ENCODE peak calls at places on chromosomes 13 and 19, in six cellular contexts. E is MM.1S, S is GM23338, I is hepatocyte, A is GM23248, P is PC-3. Y is an unnamed sample. For H3K9me2, the result is how much of the 10 kb centered on the place peaks cover.

GRCh38 chr13:105090244-105090643 is 1445.2 kb downstream of the EFNB2 start:
- DNase-seq in I (no peak), P (no peak), E (no peak), S (no peak), A (no peak), Y (no peak)

GRCh38 chr19:40597329-40597838 is 3.8 kb upstream of the LTBP4 start:
- DNase-seq in A (no peak), S (no peak), P (no peak), I (no peak), E (no peak), Y (no peak)

GRCh38 chr19:57241181-57241580 is 749 bp downstream of the ZNF805 start:
- DNase-seq in I (peak), E (peak), A (peak), S (peak), P (no peak), Y (peak)

GRCh38 chr13:50149932-50150331 is 134.7 kb downstream of the KCNRG start:
- DNase-seq in A (no peak), I (peak), E (no peak), P (no peak), S (no peak), Y (no peak)

GRCh38 chr19:40685563-40685962 is 4.9 kb downstream of the NUMBL start:
- DNase-seq in S (no peak), P (no peak), E (no peak), A (peak), I (no peak), Y (no peak)

GRCh38 chr13:58950911-58951310 is 1212.8 kb downstream of the DIAPH3 start:
- DNase-seq in E (no peak), A (no peak), P (no peak), I (no peak), S (no peak), Y (peak)

GRCh38 chr19:28633223-28634030 is 579.5 kb downstream of the UQCRFS1 start:
- DNase-seq in A (peak), E (peak), S (peak), P (peak), I (peak), Y (peak)

GRCh38 chr19:49347835-49348234 is 12.6 kb downstream of the CD37 start:
- DNase-seq in I (peak), S (peak), P (peak), E (no peak), A (peak), Y (peak)

GRCh38 chr13:21399741-21400140 is 59.4 kb downstream of the ZDHHC20 start:
- DNase-seq in P (peak), E (no peak), I (no peak), A (peak), S (no peak), Y (no peak)

GRCh38 chr19:51948979-51949378 is 21.7 kb downstream of the ZNF613 start:
- DNase-seq in A (peak), E (no peak), I (no peak), S (peak), P (no peak), Y (no peak)

GRCh38 chr19:55283548-55284393 is at the start of gene BRSK1:
- DNase-seq in S (peak), I (peak), A (peak), P (peak), E (no peak), Y (peak)

GRCh38 chr13:40665754-40666057 is 735 bp downstream of the FOXO1 start:
- DNase-seq in A (peak), E (peak), S (no peak), P (peak), I (no peak), Y (peak)

GRCh38 chr13:35164324-35164932 is 222.4 kb downstream of the NBEA start:
- DNase-seq in P (peak), E (peak), A (peak), I (peak), S (peak), Y (peak)

GRCh38 chr19:869245-870177 is 10.0 kb downstream of the CFD start:
- DNase-seq in I (peak), A (peak), E (no peak), P (peak), S (no peak), Y (no peak)

GRCh38 chr13:20873348-20873747 is 29.2 kb downstream of the XPO4 start:
- DNase-seq in S (no peak), A (peak), P (peak), E (no peak), I (no peak), Y (no peak)

GRCh38 chr13:29935309-29935981 is 85.0 kb upstream of the UBL3 start:
- DNase-seq in I (no peak), A (no peak), S (no peak), E (no peak), P (no peak), Y (peak)

GRCh38 chr13:23381877-23382276 is 51.6 kb downstream of the SACS start:
- DNase-seq in A (no peak), E (no peak), P (no peak), S (no peak), I (no peak), Y (no peak)

GRCh38 chr13:48251616-48252081 is 18.6 kb downstream of the ITM2B start:
- DNase-seq in E (no peak), I (no peak), S (no peak), P (no peak), A (peak), Y (no peak)

GRCh38 chr19:38274734-38275133 is 10.4 kb downstream of the SPINT2 start:
- DNase-seq in P (no peak), A (no peak), S (no peak), E (no peak), I (no peak), Y (no peak)

GRCh38 chr13:24644051-24644450 is 36.2 kb upstream of the ATP12A start:
- DNase-seq in S (no peak), I (no peak), P (peak), E (no peak), A (peak), Y (no peak)

GRCh38 chr13:109971006-109971744 is 184.8 kb upstream of the IRS2 start:
- DNase-seq in I (no peak), S (no peak), A (peak), E (no peak), P (no peak), Y (no peak)

GRCh38 chr19:38033658-38034150 is 126.7 kb downstream of the SIPA1L3 start:
- DNase-seq in E (peak), A (no peak), S (peak), P (no peak), I (no peak), Y (peak)

GRCh38 chr19:19568802-19569756 is 31.0 kb downstream of the CILP2 start:
- DNase-seq in I (no peak), S (no peak), E (no peak), A (peak), P (peak), Y (no peak)

GRCh38 chr19:6856749-6857372 is 30.5 kb upstream of the ADGRE1 start:
- DNase-seq in A (peak), S (no peak), I (no peak), E (no peak), P (no peak), Y (no peak)

GRCh38 chr19:14432817-14433453 is at the start of gene PKN1:
- DNase-seq in I (peak), S (peak), A (peak), P (peak), E (peak), Y (peak)

GRCh38 chr19:14435320-14436050 is 2.4 kb downstream of the PKN1 start:
- DNase-seq in I (no peak), A (no peak), S (no peak), P (no peak), E (no peak), Y (no peak)

GRCh38 chr19:14434157-14434501 is 1.0 kb downstream of the PKN1 start:
- DNase-seq in E (no peak), I (no peak), A (peak), P (peak), S (no peak), Y (peak)

GRCh38 chr19:14434543-14435319 is 1.6 kb downstream of the PKN1 start:
- DNase-seq in A (peak), S (no peak), E (no peak), P (peak), I (peak), Y (no peak)

DNA sequence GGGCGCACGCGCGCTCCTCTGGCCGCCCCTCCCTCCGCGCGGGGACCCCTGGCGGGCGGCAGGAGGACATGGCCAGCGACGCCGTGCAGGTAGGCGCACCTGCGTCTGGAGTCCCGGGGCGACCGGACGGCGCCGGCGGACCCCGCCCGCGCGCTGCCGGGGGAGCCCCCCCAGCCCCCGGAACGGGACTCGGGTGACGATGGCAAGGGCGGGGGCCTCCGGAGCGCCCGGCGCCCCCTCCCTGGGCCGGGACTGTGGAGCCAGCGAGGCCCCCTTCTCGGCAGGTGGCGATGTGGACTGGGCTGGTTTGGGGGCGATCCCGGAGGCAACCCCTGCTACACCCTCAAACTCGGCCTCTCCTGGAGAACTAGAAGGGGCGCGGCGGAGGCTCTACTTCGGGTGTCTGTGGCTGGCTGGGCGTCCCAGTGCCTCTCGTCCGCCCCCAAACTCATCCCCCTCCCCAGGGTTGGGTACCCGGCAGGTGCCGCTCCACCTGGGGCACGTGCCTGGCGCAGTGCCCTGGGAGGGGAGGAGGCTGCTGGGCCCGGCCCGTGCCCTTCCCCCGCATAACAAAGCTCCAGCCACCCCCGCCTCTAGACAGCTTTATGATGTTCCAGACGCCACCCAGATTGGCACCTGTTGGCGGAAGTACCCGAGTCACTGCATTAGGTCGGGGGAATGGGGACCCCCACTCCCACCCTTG is 499 bp downstream of the PKN1 start:
- DNase-seq in P (peak), A (peak), I (peak), E (peak), S (peak), Y (peak)
- TF ChIP-seq EZH2phosphoT487 in P (no peak), A (no peak), I (no peak), E (no peak), S (no peak), Y (no peak)

GRCh38 chr13:104017317-104017716 is 951.1 kb upstream of the SLC10A2 start:
- DNase-seq in S (no peak), P (no peak), E (no peak), A (no peak), I (no peak), Y (no peak)

GRCh38 chr13:104014803-104015645 is 948.8 kb upstream of the SLC10A2 start:
- DNase-seq in A (no peak), I (no peak), S (no peak), P (no peak), E (no peak), Y (no peak)

GRCh38 chr13:104011505-104012270 is 945.5 kb upstream of the SLC10A2 start:
- DNase-seq in S (peak), P (peak), A (no peak), E (no peak), I (no peak), Y (no peak)

DNA sequence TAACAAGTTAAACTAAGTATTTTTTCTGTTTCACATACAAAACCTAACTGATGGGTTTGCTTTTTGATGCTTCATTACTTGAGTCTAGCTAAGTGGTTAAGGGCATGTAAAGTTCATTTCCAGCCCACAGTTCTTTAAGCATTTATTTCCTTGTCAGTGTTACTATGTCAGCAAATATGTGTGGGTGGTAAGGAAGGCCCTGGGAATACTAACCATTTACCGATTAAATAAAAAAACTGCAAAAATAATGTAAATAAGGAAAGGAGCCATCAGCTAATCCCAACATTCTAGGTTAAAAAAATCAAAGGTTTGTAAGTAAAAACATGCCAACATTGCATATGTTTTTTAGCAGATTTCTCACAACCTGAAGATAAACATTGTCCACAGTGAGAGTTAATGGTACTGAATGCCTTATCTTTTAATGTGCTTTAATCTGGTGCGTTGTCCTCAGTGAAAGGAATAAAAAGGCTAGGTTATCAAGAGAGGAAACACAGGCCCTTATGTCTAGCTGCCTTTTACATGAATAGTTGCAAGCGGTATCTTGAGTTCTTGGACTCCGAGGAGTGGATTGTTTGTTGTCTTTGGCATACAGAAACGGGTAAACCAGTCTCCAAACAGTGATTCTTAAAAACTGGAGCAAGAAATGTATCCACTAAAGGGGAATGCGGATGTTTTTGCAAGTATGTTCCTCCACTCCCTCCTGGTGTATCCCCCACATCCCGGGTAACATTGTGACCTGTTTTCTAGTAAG is 949.6 kb upstream of the SLC10A2 start:
- DNase-seq in P (no peak), A (no peak), E (no peak), S (no peak), I (no peak), Y (no peak)
- H2AFZ ChIP-seq in P (no peak), A (no peak), E (no peak), S (peak), I (peak), Y (no peak)

DNA sequence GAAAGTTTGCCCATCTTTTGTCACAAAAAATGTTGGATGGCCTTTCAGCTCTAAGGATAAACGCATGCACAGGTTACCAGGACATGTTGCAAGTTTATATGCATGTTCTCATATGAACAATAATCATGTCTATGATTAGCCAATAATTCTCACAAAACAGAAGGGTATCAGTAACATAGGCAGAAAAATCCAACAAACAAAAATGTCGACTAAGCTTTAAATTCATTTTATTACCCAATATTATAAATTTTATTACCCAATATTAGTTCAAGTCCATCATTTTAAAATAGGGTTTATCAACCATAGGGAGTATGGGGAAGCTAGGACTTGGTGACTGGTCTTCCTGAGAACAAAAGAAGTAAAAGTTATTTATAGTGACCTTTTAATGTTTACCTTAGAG is 93.1 kb downstream of the ENOX1 start:
- DNase-seq in I (no peak), E (no peak), P (no peak), S (no peak), A (no peak), Y (no peak)
- H3K9me2 ChIP-seq in I (under half), E (under half), P (under half), S (under half), A (under half), Y (under half)

GRCh38 chr13:39379667-39380655 is 223.0 kb downstream of the LHFPL6 start:
- DNase-seq in P (no peak), I (no peak), S (no peak), E (no peak), A (peak), Y (no peak)

GRCh38 chr13:39385154-39385553 is 217.8 kb downstream of the LHFPL6 start:
- DNase-seq in I (no peak), P (no peak), S (no peak), A (peak), E (no peak), Y (no peak)

GRCh38 chr13:39381456-39381855 is 221.5 kb downstream of the LHFPL6 start:
- DNase-seq in E (no peak), I (no peak), P (no peak), A (no peak), S (no peak), Y (no peak)

GRCh38 chr13:39385621-39386231 is 217.3 kb downstream of the LHFPL6 start:
- DNase-seq in E (no peak), A (no peak), S (peak), I (no peak), P (no peak), Y (no peak)
- TF ChIP-seq EZH2phosphoT487 in E (no peak), A (no peak), S (no peak), I (no peak), P (no peak), Y (no peak)

DNA sequence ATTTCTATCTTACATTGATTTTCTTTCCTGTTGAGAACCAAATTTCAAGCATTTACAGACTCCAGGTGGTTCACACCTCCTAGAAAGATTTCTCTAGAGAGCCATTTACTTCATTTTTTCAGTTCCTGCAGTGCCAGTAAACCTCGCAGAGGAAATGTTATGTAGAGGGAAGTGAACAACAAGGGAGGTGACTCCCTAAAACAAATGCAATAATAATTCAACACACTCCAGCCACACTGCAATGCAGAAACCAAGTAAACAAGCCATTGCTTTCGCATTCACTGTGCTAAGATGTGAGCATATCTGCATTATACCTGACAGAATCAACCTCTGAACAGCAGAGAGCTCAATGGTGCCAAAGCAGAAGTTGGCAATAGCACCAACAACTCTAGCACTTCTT is 215.1 kb downstream of the RBM26 start:
- DNase-seq in E (no peak), I (no peak), P (no peak), A (no peak), S (no peak), Y (peak)
- H2AFZ ChIP-seq in E (no peak), I (no peak), P (no peak), A (no peak), S (peak), Y (no peak)

DNA sequence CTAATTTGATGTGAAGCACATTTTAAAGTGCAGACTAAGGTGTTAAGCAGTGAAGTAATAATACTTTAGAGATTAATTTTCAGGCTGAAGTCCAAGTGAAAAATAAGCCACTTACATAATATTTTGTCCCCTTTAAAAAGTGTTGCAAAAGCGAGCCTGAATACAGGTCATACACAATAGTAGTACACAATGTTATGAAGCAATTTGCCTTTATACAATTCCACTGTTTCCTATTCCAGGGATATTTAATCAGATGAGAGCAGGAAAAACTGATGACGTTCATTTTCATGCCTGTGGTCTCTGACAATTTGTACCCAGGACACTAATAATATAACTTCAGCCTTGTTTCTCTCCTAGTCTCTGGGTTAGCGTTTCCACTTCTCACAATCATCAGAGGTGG is 916.7 kb downstream of the PCDH9 start:
- DNase-seq in S (no peak), P (peak), A (no peak), I (no peak), E (no peak), Y (no peak)
- H3K9me2 ChIP-seq in S (under half), P (under half), A (under half), I (under half), E (under half), Y (under half)

GRCh38 chr13:92512852-92513251 is 713.8 kb upstream of the GPC6 start:
- DNase-seq in P (no peak), E (no peak), S (no peak), A (no peak), I (no peak), Y (peak)

GRCh38 chr13:92514420-92515125 is 712.0 kb upstream of the GPC6 start:
- DNase-seq in P (no peak), A (no peak), E (no peak), S (no peak), I (no peak), Y (peak)

GRCh38 chr13:92510416-92510815 is 716.2 kb upstream of the GPC6 start:
- DNase-seq in E (no peak), P (peak), A (no peak), S (peak), I (no peak), Y (peak)

DNA sequence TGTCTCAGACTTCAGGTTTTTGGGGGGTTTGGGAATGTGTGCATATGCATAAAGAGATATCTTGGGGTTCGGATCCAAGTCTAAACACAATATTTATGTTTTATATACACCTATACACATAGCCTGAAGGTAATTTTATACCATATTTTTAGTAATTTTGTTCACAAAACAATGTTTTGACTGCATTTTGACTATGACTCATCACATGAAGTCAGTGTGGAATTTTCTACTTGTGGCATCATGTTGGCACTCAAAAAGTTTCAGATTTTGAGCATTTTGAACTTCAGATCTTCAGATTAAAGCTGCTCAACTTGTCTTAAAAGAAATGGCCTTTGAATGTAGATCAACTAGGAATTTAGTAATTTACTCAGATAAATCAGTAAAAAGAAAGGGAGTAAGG is 712.9 kb upstream of the GPC6 start:
- DNase-seq in S (no peak), I (no peak), P (no peak), E (no peak), A (no peak), Y (peak)
- TF ChIP-seq EZH2phosphoT487 in S (no peak), I (no peak), P (no peak), E (no peak), A (no peak), Y (no peak)

Y was measured in OCI-LY7.